ENCODE peak calls at places on chromosome 14, in eight cellular contexts. One of them, this sample, is unnamed.
A peak's percentile ranks its signal among the peaks of the same experiment; 100 is the strongest.

GRCh38 chr14:92456215-92457017 is 57.2 kb upstream of the RIN3 start:
- DNase-seq in non-pigmented ciliary epithelial cell: no peak
- DNase-seq in naive thymus-derived CD8-positive, alpha-beta T cell: no peak
- DNase-seq in cardiac fibroblast: peak; percentile 81
- DNase-seq in Daoy: peak; percentile 70
- DNase-seq in amygdala: no peak
- DNase-seq in MV-4-11: peak; percentile 82
- DNase-seq in mesothelial cell of epicardium: no peak
- DNase-seq in this sample: peak; percentile 17

GRCh38 chr14:22380511-22381455 is 208.2 kb downstream of the DAD1 start:
- DNase-seq in non-pigmented ciliary epithelial cell: no peak
- DNase-seq in naive thymus-derived CD8-positive, alpha-beta T cell: no peak
- DNase-seq in cardiac fibroblast: peak; percentile 68
- DNase-seq in Daoy: no peak
- DNase-seq in amygdala: no peak
- DNase-seq in MV-4-11: no peak
- DNase-seq in mesothelial cell of epicardium: no peak
- DNase-seq in this sample: no peak

GRCh38 chr14:78725086-78725485 is 554.9 kb downstream of the NRXN3 start:
- DNase-seq in non-pigmented ciliary epithelial cell: no peak
- DNase-seq in naive thymus-derived CD8-positive, alpha-beta T cell: no peak
- DNase-seq in cardiac fibroblast: no peak
- DNase-seq in Daoy: no peak
- DNase-seq in amygdala: no peak
- DNase-seq in MV-4-11: no peak
- DNase-seq in mesothelial cell of epicardium: no peak
- DNase-seq in this sample: no peak

GRCh38 chr14:61512026-61512425 is 183.3 kb upstream of the HIF1A start:
- DNase-seq in non-pigmented ciliary epithelial cell: no peak
- DNase-seq in naive thymus-derived CD8-positive, alpha-beta T cell: no peak
- DNase-seq in cardiac fibroblast: peak; percentile 58
- DNase-seq in Daoy: no peak
- DNase-seq in amygdala: no peak
- DNase-seq in MV-4-11: no peak
- DNase-seq in mesothelial cell of epicardium: no peak
- DNase-seq in this sample: no peak

GRCh38 chr14:59816931-59817330 is 53.6 kb downstream of the RTN1 start:
- DNase-seq in non-pigmented ciliary epithelial cell: no peak
- DNase-seq in naive thymus-derived CD8-positive, alpha-beta T cell: no peak
- DNase-seq in cardiac fibroblast: no peak
- DNase-seq in Daoy: no peak
- DNase-seq in amygdala: no peak
- DNase-seq in MV-4-11: no peak
- DNase-seq in mesothelial cell of epicardium: no peak
- DNase-seq in this sample: peak; percentile 15

GRCh38 chr14:85175556-85175955 is 354.4 kb upstream of the FLRT2 start:
- DNase-seq in non-pigmented ciliary epithelial cell: peak; percentile 40
- DNase-seq in naive thymus-derived CD8-positive, alpha-beta T cell: no peak
- DNase-seq in cardiac fibroblast: peak; percentile 26
- DNase-seq in Daoy: no peak
- DNase-seq in amygdala: no peak
- DNase-seq in MV-4-11: no peak
- DNase-seq in mesothelial cell of epicardium: no peak
- DNase-seq in this sample: no peak

GRCh38 chr14:35336171-35337073 is 44.2 kb downstream of the PSMA6 start:
- DNase-seq in non-pigmented ciliary epithelial cell: no peak
- DNase-seq in naive thymus-derived CD8-positive, alpha-beta T cell: no peak
- DNase-seq in cardiac fibroblast: peak; percentile 95
- DNase-seq in Daoy: peak; percentile 85
- DNase-seq in amygdala: no peak
- DNase-seq in MV-4-11: no peak
- DNase-seq in mesothelial cell of epicardium: no peak
- DNase-seq in this sample: no peak

GRCh38 chr14:61607570-61608244 is 87.6 kb upstream of the HIF1A start:
- DNase-seq in non-pigmented ciliary epithelial cell: no peak
- DNase-seq in naive thymus-derived CD8-positive, alpha-beta T cell: no peak
- DNase-seq in cardiac fibroblast: no peak
- DNase-seq in Daoy: no peak
- DNase-seq in amygdala: no peak
- DNase-seq in MV-4-11: no peak
- DNase-seq in mesothelial cell of epicardium: no peak
- DNase-seq in this sample: peak; percentile 82

GRCh38 chr14:23727566-23728335 is 91.6 kb downstream of the DHRS2 start:
- DNase-seq in non-pigmented ciliary epithelial cell: peak; percentile 17
- DNase-seq in naive thymus-derived CD8-positive, alpha-beta T cell: no peak
- DNase-seq in cardiac fibroblast: peak; percentile 56
- DNase-seq in Daoy: peak; percentile 59
- DNase-seq in amygdala: no peak
- DNase-seq in MV-4-11: peak; percentile 54
- DNase-seq in mesothelial cell of epicardium: no peak
- DNase-seq in this sample: peak; percentile 55

GRCh38 chr14:78164226-78164853 is 5.8 kb upstream of the NRXN3 start:
- DNase-seq in non-pigmented ciliary epithelial cell: no peak
- DNase-seq in naive thymus-derived CD8-positive, alpha-beta T cell: no peak
- DNase-seq in cardiac fibroblast: no peak
- DNase-seq in Daoy: peak; percentile 20
- DNase-seq in amygdala: no peak
- DNase-seq in MV-4-11: peak; percentile 73
- DNase-seq in mesothelial cell of epicardium: no peak
- DNase-seq in this sample: no peak

GRCh38 chr14:38254565-38255407 is 1.1 kb downstream of the CLEC14A start:
- DNase-seq in non-pigmented ciliary epithelial cell: no peak
- DNase-seq in naive thymus-derived CD8-positive, alpha-beta T cell: no peak
- DNase-seq in cardiac fibroblast: peak; percentile 13
- DNase-seq in Daoy: peak; percentile 6
- DNase-seq in amygdala: no peak
- DNase-seq in MV-4-11: no peak
- DNase-seq in mesothelial cell of epicardium: peak; percentile 20
- DNase-seq in this sample: no peak

GRCh38 chr14:69152181-69152943 is 557 bp downstream of the DCAF5 start:
- DNase-seq in non-pigmented ciliary epithelial cell: no peak
- DNase-seq in naive thymus-derived CD8-positive, alpha-beta T cell: no peak
- DNase-seq in cardiac fibroblast: peak; percentile 37
- DNase-seq in Daoy: peak; percentile 54
- DNase-seq in amygdala: no peak
- DNase-seq in MV-4-11: no peak
- DNase-seq in mesothelial cell of epicardium: peak; percentile 26
- DNase-seq in this sample: peak; percentile 75

This sample was measured in NCI-H2171 treated with DMSO at 0.1 percent for 48 hours.